ENCODE peak calls at places on chromosomes 3 and 15, in ten cellular contexts. Y, F, Z, X, C, L, S, P, A and B are unnamed samples. For H3K27me3, the result is how much of the 10 kb centered on the place peaks cover.

GRCh38 chr3:149527531-149528343 is 53.2 kb downstream of the TM4SF4 start:
- DNase-seq in Y (peak), F (no peak), Z (no peak), X (peak), C (no peak), L (no peak), S (no peak), P (no peak), A (no peak), B (no peak)

GRCh38 chr15:101641894-101642293 is 10.3 kb downstream of the TM2D3 start:
- DNase-seq in Y (peak), F (no peak), Z (no peak), X (no peak), C (no peak), L (no peak), S (no peak), P (no peak), A (no peak), B (no peak)

GRCh38 chr3:55330355-55330754 is 156.8 kb downstream of the WNT5A start:
- DNase-seq in Y (peak), F (peak), Z (no peak), X (peak), C (peak), L (no peak), S (peak), P (no peak), A (no peak), B (no peak)

GRCh38 chr3:17088602-17089313 is 204.0 kb downstream of the PLCL2 start:
- DNase-seq in Y (no peak), F (no peak), Z (peak), X (no peak), C (no peak), L (no peak), S (no peak), P (no peak), A (no peak), B (no peak)

GRCh38 chr3:151156618-151157216 is 46.3 kb downstream of the GPR171 start:
- DNase-seq in Y (peak), F (no peak), Z (no peak), X (peak), C (peak), L (no peak), S (no peak), P (peak), A (no peak), B (no peak)

GRCh38 chr3:186307594-186307993 is 54.4 kb downstream of the DGKG start:
- DNase-seq in Y (peak), F (no peak), Z (no peak), X (peak), C (peak), L (no peak), S (no peak), P (peak), A (no peak), B (no peak)

GRCh38 chr15:67917037-67917436 is 77.2 kb upstream of the RNU6-1 start:
- DNase-seq in Y (peak), F (no peak), Z (peak), X (no peak), C (no peak), L (no peak), S (no peak), P (no peak), A (peak), B (no peak)

GRCh38 chr3:188899887-188900286 is 271.9 kb upstream of the TPRG1 start:
- DNase-seq in Y (no peak), F (no peak), Z (no peak), X (no peak), C (no peak), L (no peak), S (no peak), P (no peak), A (no peak), B (no peak)

GRCh38 chr3:27462228-27462627 is 22.0 kb downstream of the SLC4A7 start:
- DNase-seq in Y (no peak), F (no peak), Z (no peak), X (no peak), C (no peak), L (no peak), S (no peak), P (no peak), A (no peak), B (no peak)

GRCh38 chr3:197599089-197599765 is 43.5 kb upstream of the BDH1 start:
- DNase-seq in Y (peak), F (peak), Z (peak), X (peak), C (peak), L (peak), S (peak), P (peak), A (peak), B (peak)

GRCh38 chr15:51374131-51374530 is 32.7 kb downstream of the GLDN start:
- DNase-seq in Y (no peak), F (no peak), Z (no peak), X (no peak), C (no peak), L (no peak), S (no peak), P (no peak), A (no peak), B (no peak)

GRCh38 chr3:18126772-18127171 is 298.4 kb downstream of the SATB1 start:
- DNase-seq in Y (no peak), F (no peak), Z (no peak), X (no peak), C (no peak), L (no peak), S (no peak), P (no peak), A (no peak), B (no peak)

GRCh38 chr3:157626817-157627216 is 123.6 kb upstream of the VEPH1 start:
- DNase-seq in Y (no peak), F (no peak), Z (no peak), X (no peak), C (no peak), L (no peak), S (no peak), P (no peak), A (no peak), B (no peak)

GRCh38 chr15:87115795-87116194 is 1036.1 kb downstream of the AGBL1 start:
- DNase-seq in Y (no peak), F (no peak), Z (no peak), X (no peak), C (no peak), L (no peak), S (no peak), P (no peak), A (no peak), B (no peak)

GRCh38 chr15:39312984-39313383 is 267.9 kb upstream of the THBS1 start:
- DNase-seq in Y (peak), F (no peak), Z (peak), X (no peak), C (no peak), L (no peak), S (no peak), P (peak), A (no peak), B (peak)

GRCh38 chr3:23626442-23626841 is 179.3 kb upstream of the UBE2E1 start:
- DNase-seq in Y (no peak), F (no peak), Z (no peak), X (no peak), C (no peak), L (no peak), S (no peak), P (no peak), A (no peak), B (no peak)

GRCh38 chr15:85781099-85781498 is 13.6 kb downstream of the KLHL25 start:
- DNase-seq in Y (no peak), F (no peak), Z (no peak), X (no peak), C (no peak), L (no peak), S (no peak), P (no peak), A (no peak), B (no peak)

GRCh38 chr15:27665002-27665401 is 434.1 kb downstream of the OCA2 start:
- DNase-seq in Y (no peak), F (no peak), Z (no peak), X (no peak), C (no peak), L (no peak), S (no peak), P (no peak), A (no peak), B (no peak)

GRCh38 chr15:84833447-84833846 is 16.3 kb downstream of the ALPK3 start:
- DNase-seq in Y (peak), F (no peak), Z (no peak), X (peak), C (no peak), L (no peak), S (peak), P (no peak), A (no peak), B (no peak)

GRCh38 chr3:122273498-122273897 is 51.5 kb upstream of the CSTA start:
- DNase-seq in Y (no peak), F (no peak), Z (no peak), X (no peak), C (no peak), L (no peak), S (no peak), P (no peak), A (no peak), B (no peak)

GRCh38 chr3:177760803-177761202 is 563.5 kb upstream of the TBL1XR1 start:
- DNase-seq in Y (peak), F (no peak), Z (no peak), X (peak), C (no peak), L (no peak), S (no peak), P (no peak), A (no peak), B (no peak)

GRCh38 chr3:138441256-138441655 is 6.8 kb downstream of the ESYT3 start:
- DNase-seq in Y (no peak), F (no peak), Z (no peak), X (no peak), C (no peak), L (no peak), S (no peak), P (no peak), A (no peak), B (no peak)
- H3K27ac ChIP-seq in Y (peak), F (peak), Z (no peak), X (no peak), C (no peak), L (no peak), S (no peak), P (no peak), A (no peak), B (no peak)

DNA sequence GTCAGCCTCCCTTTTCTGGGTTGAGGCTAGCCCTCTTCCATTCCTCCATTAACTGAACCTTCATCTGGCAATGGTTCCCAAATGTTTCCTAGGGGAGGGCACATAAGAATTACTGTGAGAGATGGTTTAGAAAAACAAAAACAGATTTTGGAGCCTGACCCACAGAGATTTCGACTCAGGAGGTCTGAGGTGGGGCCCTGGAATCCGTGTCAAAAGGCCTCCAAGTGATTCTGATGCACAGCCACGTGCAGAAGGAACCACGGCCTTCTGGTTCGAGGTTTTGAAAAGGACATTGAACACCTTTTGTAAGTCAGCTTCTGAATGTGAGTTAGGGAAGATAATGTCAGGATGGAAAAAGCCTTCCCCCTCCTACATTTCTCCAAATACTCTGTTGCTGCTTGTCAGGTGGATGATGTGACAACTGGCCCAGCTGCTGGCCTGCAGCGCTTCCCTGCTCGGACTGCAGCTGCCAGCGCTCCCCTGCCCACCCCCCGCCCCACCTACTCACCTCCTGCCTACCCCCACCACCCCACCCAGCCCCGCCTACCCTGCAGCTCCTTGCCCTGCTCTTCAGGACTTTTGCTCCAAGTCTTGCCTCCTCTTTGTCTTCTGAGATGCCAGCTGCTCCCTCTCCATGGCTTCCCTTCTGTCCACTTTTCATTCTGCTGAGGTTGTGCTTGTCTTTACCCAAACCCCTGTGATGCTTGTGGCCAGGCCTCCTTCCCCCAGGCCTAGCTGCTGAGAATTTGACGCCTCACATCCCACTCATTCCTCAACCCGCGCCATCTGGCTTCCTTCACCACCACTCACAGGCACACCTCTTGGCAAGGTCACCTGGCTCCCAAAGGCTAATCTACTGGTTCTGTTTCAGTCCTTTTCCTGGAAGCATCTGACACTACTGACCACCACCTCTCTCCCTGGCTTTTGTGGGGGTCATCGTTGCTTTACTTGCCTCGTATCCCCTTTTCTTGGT is 6.6 kb downstream of the EHD4 start:
- DNase-seq in Y (peak), F (no peak), Z (peak), X (peak), C (no peak), L (peak), S (no peak), P (peak), A (peak), B (peak)
- H3K4me3 ChIP-seq in Y (no peak), F (no peak), Z (no peak), X (no peak), C (no peak), L (no peak), S (no peak), P (no peak), A (peak), B (no peak)

GRCh38 chr3:74605437-74605836 is 9.0 kb downstream of the CNTN3 start:
- DNase-seq in Y (no peak), F (no peak), Z (no peak), X (no peak), C (no peak), L (no peak), S (no peak), P (no peak), A (no peak), B (no peak)
- H3K27me3 ChIP-seq in Y (under half), F (under half), Z (under half), X (under half), C (under half), L (under half), S (under half), P (under half), A (under half), B (under half)

GRCh38 chr3:170257145-170257544 is 34.9 kb downstream of the PRKCI start:
- DNase-seq in Y (no peak), F (no peak), Z (no peak), X (no peak), C (no peak), L (no peak), S (no peak), P (no peak), A (no peak), B (no peak)

GRCh38 chr3:170259853-170260386 is 37.7 kb downstream of the PRKCI start:
- DNase-seq in Y (no peak), F (no peak), Z (no peak), X (no peak), C (no peak), L (no peak), S (no peak), P (no peak), A (no peak), B (no peak)

GRCh38 chr3:170256597-170256996 is 34.4 kb downstream of the PRKCI start:
- DNase-seq in Y (no peak), F (no peak), Z (no peak), X (no peak), C (no peak), L (no peak), S (no peak), P (no peak), A (no peak), B (no peak)

GRCh38 chr3:170258105-170258487 is 35.9 kb downstream of the PRKCI start:
- DNase-seq in Y (peak), F (no peak), Z (no peak), X (no peak), C (no peak), L (no peak), S (no peak), P (peak), A (no peak), B (no peak)
- H3K27ac ChIP-seq in Y (peak), F (no peak), Z (no peak), X (no peak), C (no peak), L (no peak), S (no peak), P (peak), A (no peak), B (no peak)

DNA sequence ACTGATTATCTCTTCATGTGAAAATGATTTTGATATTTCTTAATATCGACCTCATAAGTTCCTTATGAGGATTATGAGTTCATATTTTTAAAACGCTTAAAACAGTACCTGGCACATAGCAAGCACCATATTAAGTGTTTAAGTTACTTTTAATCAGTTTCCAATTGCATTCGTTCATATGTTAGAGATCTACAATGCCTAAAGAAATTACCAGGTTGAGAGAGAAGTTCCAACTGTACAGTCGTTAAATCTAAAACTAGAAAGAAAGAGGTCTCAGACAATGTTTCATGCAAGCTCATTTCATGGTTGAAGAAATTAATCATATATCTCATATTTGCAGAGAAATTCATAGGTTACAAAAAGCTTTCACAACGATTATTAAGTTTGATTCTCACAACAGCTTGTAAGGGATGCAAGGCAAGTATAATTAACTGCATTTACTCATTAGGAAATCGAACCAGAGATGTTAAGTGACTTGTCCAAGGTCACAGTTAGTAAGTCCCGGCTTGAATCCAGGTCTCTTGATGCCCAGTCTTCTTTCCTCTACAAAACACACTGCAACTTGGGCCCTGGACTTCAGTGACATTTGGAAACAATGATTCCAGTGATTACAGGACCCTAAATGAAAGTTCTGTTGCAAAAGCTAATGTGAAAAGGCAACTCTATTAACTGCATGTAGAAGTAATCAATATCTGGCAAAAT is 1.3 kb downstream of the MYO5A start:
- DNase-seq in Y (no peak), F (no peak), Z (no peak), X (no peak), C (no peak), L (no peak), S (no peak), P (no peak), A (no peak), B (no peak)
- H3K4me3 ChIP-seq in Y (peak), F (no peak), Z (no peak), X (peak), C (peak), L (peak), S (no peak), P (peak), A (peak), B (no peak)

DNA sequence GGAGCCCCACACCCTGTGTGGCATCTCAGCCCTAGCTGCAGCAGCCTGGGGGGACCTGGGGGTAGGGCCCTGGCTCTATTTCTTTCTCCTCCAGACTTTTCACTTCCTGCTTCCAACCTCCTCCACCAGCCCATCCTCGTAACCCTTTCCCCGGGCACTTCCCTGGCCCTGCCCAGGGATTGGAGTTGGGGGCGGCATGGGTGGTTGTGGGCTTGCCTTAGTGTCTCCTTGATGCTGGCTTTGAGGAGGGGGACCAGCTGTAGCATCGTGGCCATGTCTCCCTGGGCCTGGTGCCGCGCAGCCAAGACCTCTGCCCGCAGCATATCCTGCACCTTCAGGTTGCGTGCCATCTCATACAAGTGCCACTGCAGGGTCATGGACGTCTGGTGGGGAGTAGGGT is 28.1 kb downstream of the CYP11A1 start:
- DNase-seq in Y (no peak), F (no peak), Z (peak), X (no peak), C (no peak), L (no peak), S (no peak), P (no peak), A (no peak), B (no peak)
- H3K27me3 ChIP-seq in Y (under half), F (under half), Z (under half), X (under half), C (under half), L (under half), S (under half), P (under half), A (under half), B (under half)

GRCh38 chr3:46489875-46490274 is 7.9 kb upstream of the RTP3 start:
- DNase-seq in Y (peak), F (no peak), Z (no peak), X (peak), C (peak), L (no peak), S (no peak), P (no peak), A (no peak), B (no peak)
- H3K27ac ChIP-seq in Y (no peak), F (no peak), Z (no peak), X (no peak), C (peak), L (no peak), S (no peak), P (no peak), A (no peak), B (no peak)

GRCh38 chr3:50342818-50343633 is 2.4 kb upstream of the RASSF1 start:
- DNase-seq in Y (no peak), F (no peak), Z (no peak), X (no peak), C (no peak), L (no peak), S (no peak), P (peak), A (no peak), B (no peak)

GRCh38 chr3:50339485-50340196 is 995 bp downstream of the RASSF1 start:
- DNase-seq in Y (peak), F (no peak), Z (no peak), X (peak), C (no peak), L (no peak), S (no peak), P (no peak), A (no peak), B (no peak)

GRCh38 chr3:50340404-50341329 is at the start of gene RASSF1:
- DNase-seq in Y (peak), F (peak), Z (peak), X (peak), C (no peak), L (peak), S (peak), P (peak), A (peak), B (peak)

GRCh38 chr3:50341996-50342732 is 1.5 kb upstream of the RASSF1 start:
- DNase-seq in Y (no peak), F (no peak), Z (no peak), X (no peak), C (no peak), L (no peak), S (no peak), P (no peak), A (no peak), B (no peak)

GRCh38 chr3:50341537-50341936 is 901 bp upstream of the RASSF1 start:
- DNase-seq in Y (no peak), F (no peak), Z (no peak), X (no peak), C (no peak), L (no peak), S (no peak), P (no peak), A (no peak), B (no peak)
- H3K4me3 ChIP-seq in Y (peak), F (peak), Z (no peak), X (peak), C (peak), L (peak), S (no peak), P (peak), A (peak), B (no peak)

DNA sequence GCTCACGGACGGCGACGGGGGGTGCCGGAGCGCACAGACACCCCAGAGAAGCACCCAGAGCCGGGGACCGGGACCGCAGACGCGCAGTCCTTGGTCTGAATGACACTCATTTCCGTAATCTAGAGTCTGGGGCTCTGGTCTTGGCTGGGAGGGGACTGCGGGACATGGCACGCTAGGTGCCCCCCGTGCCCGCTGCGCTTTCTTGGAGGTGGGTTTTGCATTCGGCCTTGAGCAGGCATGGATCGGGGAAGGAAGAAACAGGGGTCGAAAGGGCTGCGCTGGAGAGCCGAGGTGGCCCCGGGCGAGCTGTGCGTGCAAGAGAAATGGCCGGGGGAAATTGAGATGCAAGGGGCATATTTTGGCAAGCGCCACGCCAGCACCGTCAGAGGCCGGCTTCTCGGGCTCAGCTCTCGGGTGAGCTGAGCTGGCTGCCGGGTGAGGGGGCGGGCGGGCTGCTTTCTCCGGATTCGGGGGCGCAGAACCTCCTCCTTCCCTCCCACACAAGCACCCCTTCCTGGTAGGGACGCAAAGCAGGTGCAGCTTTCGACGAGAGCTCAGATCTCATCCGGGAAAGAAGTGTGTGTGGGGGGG is 867 bp upstream of the NTRK3 start:
- DNase-seq in Y (peak), F (no peak), Z (peak), X (no peak), C (no peak), L (no peak), S (no peak), P (peak), A (no peak), B (no peak)
- H3K27me3 ChIP-seq in Y (half or more), F (under half), Z (under half), X (under half), C (half or more), L (half or more), S (under half), P (under half), A (half or more), B (under half)